ENCODE peak calls at places on chromosomes 1 and 21, in five cellular contexts. O is Karpas-422, G is A549, Z is psoas muscle, K is mesenchymal stem cell. A is an unnamed sample. For H3K4me1, the result is how much of the 10 kb centered on the place peaks cover.

GRCh38 chr1:86747304-86747703 is 42.9 kb downstream of the SH3GLB1 start:
- DNase-seq in O (no peak), G (no peak), Z (no peak), K (no peak), A (no peak)

GRCh38 chr1:10057305-10057704 is 24.5 kb downstream of the UBE4B start:
- DNase-seq in O (no peak), G (no peak), Z (no peak), K (peak), A (no peak)

GRCh38 chr21:42524341-42525227 is 10.9 kb downstream of the SLC37A1 start:
- DNase-seq in O (peak), G (no peak), Z (peak), K (peak), A (peak)

GRCh38 chr1:74726063-74726462 is 6.8 kb downstream of the CRYZ start:
- DNase-seq in O (no peak), G (no peak), Z (no peak), K (no peak), A (no peak)

GRCh38 chr1:42176902-42177519 is 12.5 kb upstream of the GUCA2A start:
- DNase-seq in O (peak), G (peak), Z (no peak), K (peak), A (peak)

GRCh38 chr1:203807211-203807610 is 11.8 kb downstream of the ZBED6 start:
- DNase-seq in O (no peak), G (no peak), Z (no peak), K (no peak), A (peak)

GRCh38 chr1:184562801-184563200 is 176.0 kb downstream of the C1orf21 start:
- DNase-seq in O (no peak), G (no peak), Z (no peak), K (peak), A (no peak)

GRCh38 chr1:205701891-205702290 is 21.6 kb upstream of the SLC45A3 start:
- DNase-seq in O (no peak), G (no peak), Z (no peak), K (no peak), A (no peak)

GRCh38 chr1:92822907-92823306 is 8.9 kb upstream of the RPL5 start:
- DNase-seq in O (no peak), G (no peak), Z (no peak), K (peak), A (no peak)

GRCh38 chr1:151807131-151807530 is 1.9 kb upstream of the LINGO4 start:
- DNase-seq in O (no peak), G (no peak), Z (no peak), K (no peak), A (no peak)

GRCh38 chr1:93304716-93305138 is 41.0 kb upstream of the DR1 start:
- DNase-seq in O (peak), G (peak), Z (no peak), K (peak), A (peak)

GRCh38 chr1:93552751-93553455 is 105.0 kb downstream of the FNBP1L start:
- DNase-seq in O (no peak), G (no peak), Z (no peak), K (peak), A (peak)

GRCh38 chr1:83741348-83741747 is 257.6 kb downstream of the TTLL7 start:
- DNase-seq in O (no peak), G (no peak), Z (no peak), K (no peak), A (no peak)

GRCh38 chr21:16124397-16125130 is 394.8 kb downstream of the USP25 start:
- DNase-seq in O (no peak), G (no peak), Z (no peak), K (peak), A (no peak)

GRCh38 chr1:65691152-65691900 is 101.4 kb upstream of the PDE4B start:
- DNase-seq in O (peak), G (no peak), Z (no peak), K (no peak), A (no peak)

GRCh38 chr21:42496839-42497202 is 797 bp upstream of the RSPH1 start:
- DNase-seq in O (no peak), G (no peak), Z (peak), K (no peak), A (peak)

GRCh38 chr21:42360317-42360716 is 6.0 kb downstream of the TFF1 start:
- DNase-seq in O (peak), G (no peak), Z (no peak), K (no peak), A (no peak)

GRCh38 chr1:192730206-192730605 is 78.6 kb upstream of the RGS2 start:
- DNase-seq in O (no peak), G (no peak), Z (no peak), K (peak), A (no peak)

GRCh38 chr1:40758004-40758403 is 25.6 kb upstream of the KCNQ4 start:
- DNase-seq in O (no peak), G (no peak), Z (no peak), K (no peak), A (no peak)

GRCh38 chr1:19368050-19368449 is 55.9 kb downstream of the SLC66A1 start:
- DNase-seq in O (no peak), G (no peak), Z (no peak), K (no peak), A (no peak)

GRCh38 chr1:6646499-6647148 is 22.0 kb downstream of the THAP3 start:
- DNase-seq in O (peak), G (peak), Z (no peak), K (peak), A (peak)

GRCh38 chr1:154386643-154387352 is 18.3 kb upstream of the IL6R start:
- DNase-seq in O (peak), G (no peak), Z (no peak), K (no peak), A (no peak)

GRCh38 chr1:39210649-39211048 is 6.2 kb downstream of the MACF1 start:
- DNase-seq in O (no peak), G (no peak), Z (no peak), K (no peak), A (no peak)

GRCh38 chr1:102942324-102942723 is 166.0 kb downstream of the COL11A1 start:
- DNase-seq in O (no peak), G (no peak), Z (no peak), K (no peak), A (no peak)

GRCh38 chr1:234875953-234876814 is 252.5 kb downstream of the TOMM20 start:
- DNase-seq in O (no peak), G (no peak), Z (no peak), K (peak), A (no peak)

GRCh38 chr1:227453962-227454361 is 109.4 kb upstream of the ZNF678 start:
- DNase-seq in O (no peak), G (no peak), Z (no peak), K (no peak), A (no peak)

GRCh38 chr1:231091853-231092301 is 51.8 kb upstream of the FAM89A start:
- DNase-seq in O (peak), G (peak), Z (no peak), K (peak), A (no peak)

GRCh38 chr1:29122662-29122986 is 1.1 kb downstream of the TMEM200B start:
- DNase-seq in O (no peak), G (no peak), Z (peak), K (peak), A (no peak)
- H3K27ac ChIP-seq in O (no peak), G (no peak), Z (peak), K (no peak), A (no peak)

GRCh38 chr1:2460203-2460602 is 15.9 kb upstream of the PLCH2 start:
- DNase-seq in O (no peak), G (no peak), Z (no peak), K (no peak), A (no peak)
- H3K4me1 ChIP-seq in O (under half), G (under half), Z (under half), K (half or more), A (under half)

GRCh38 chr1:214341459-214341858 is 60.5 kb downstream of the SMYD2 start:
- DNase-seq in O (no peak), G (no peak), Z (no peak), K (no peak), A (no peak)

GRCh38 chr1:214335567-214335966 is 54.6 kb downstream of the SMYD2 start:
- DNase-seq in O (no peak), G (no peak), Z (no peak), K (no peak), A (no peak)

GRCh38 chr1:214337015-214337414 is 56.1 kb downstream of the SMYD2 start:
- DNase-seq in O (no peak), G (no peak), Z (no peak), K (no peak), A (peak)

GRCh38 chr1:214338212-214338611 is 57.3 kb downstream of the SMYD2 start:
- DNase-seq in O (no peak), G (no peak), Z (no peak), K (peak), A (no peak)

GRCh38 chr1:214337536-214337935 is 56.6 kb downstream of the SMYD2 start:
- DNase-seq in O (peak), G (no peak), Z (no peak), K (peak), A (no peak)
- H3K27ac ChIP-seq in O (peak), G (no peak), Z (peak), K (peak), A (no peak)

GRCh38 chr1:14989931-14990728 is 163.4 kb upstream of the TMEM51 start:
- DNase-seq in O (no peak), G (no peak), Z (no peak), K (no peak), A (no peak)
- H3K4me1 ChIP-seq in O (under half), G (under half), Z (under half), K (under half), A (under half)

DNA sequence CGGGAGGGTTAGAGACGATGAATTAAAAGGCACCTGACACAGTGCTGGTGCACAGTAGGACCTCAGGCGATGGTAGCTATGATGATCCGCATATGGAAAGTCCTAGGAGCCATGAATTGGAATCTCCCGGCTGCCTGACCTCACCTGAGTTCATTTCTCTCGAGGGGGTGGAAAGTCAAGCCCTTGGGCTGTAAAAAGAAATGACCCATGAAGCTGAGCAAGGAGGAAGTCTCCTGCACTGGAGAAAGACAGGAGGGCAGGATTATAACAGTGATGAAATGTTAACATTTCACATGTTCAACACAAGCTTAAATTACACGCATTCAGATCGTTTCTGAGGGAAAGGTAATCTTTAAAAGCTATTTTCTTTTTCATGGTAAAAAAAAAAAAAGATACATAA is 481.2 kb downstream of the MATN1 start:
- DNase-seq in O (no peak), G (no peak), Z (no peak), K (no peak), A (no peak)
- H3K27ac ChIP-seq in O (no peak), G (no peak), Z (no peak), K (no peak), A (no peak)